ENCODE peak calls at places on chromosomes 7 and 10, in four cellular contexts. One of them, this sample, is unnamed.

GRCh38 chr7:24299192-24299591 is 15.2 kb downstream of the NPY start:
- DNase-seq in A549: no peak
- DNase-seq in vagina: no peak
- DNase-seq in fibroblast of lung: no peak
- DNase-seq in this sample: no peak

GRCh38 chr10:81403451-81403850 is 471.5 kb upstream of the NRG3 start:
- DNase-seq in fibroblast of lung: no peak
- DNase-seq in A549: no peak
- DNase-seq in vagina: no peak
- DNase-seq in this sample: no peak

GRCh38 chr10:90930070-90930837 is 9.4 kb upstream of the ANKRD1 start:
- DNase-seq in vagina: no peak
- DNase-seq in A549: peak; percentile 52
- DNase-seq in fibroblast of lung: peak; percentile 81
- DNase-seq in this sample: no peak

GRCh38 chr10:24992512-24993133 is 23.3 kb downstream of the ENKUR start:
- DNase-seq in fibroblast of lung: no peak
- DNase-seq in vagina: no peak
- DNase-seq in A549: no peak
- DNase-seq in this sample: no peak

GRCh38 chr10:108899686-108900085 is 1023.6 kb downstream of the XPNPEP1 start:
- DNase-seq in A549: no peak
- DNase-seq in vagina: no peak
- DNase-seq in fibroblast of lung: no peak
- DNase-seq in this sample: no peak

GRCh38 chr7:156903232-156903909 is 10.4 kb upstream of the LMBR1 start:
- DNase-seq in A549: no peak
- DNase-seq in fibroblast of lung: peak; percentile 27
- DNase-seq in vagina: no peak
- DNase-seq in this sample: peak; percentile 43

GRCh38 chr7:4689151-4689550 is 7.1 kb downstream of the FOXK1 start:
- DNase-seq in fibroblast of lung: peak; percentile 31
- DNase-seq in A549: no peak
- DNase-seq in vagina: no peak
- DNase-seq in this sample: no peak

GRCh38 chr7:130865408-130866236 is 131.6 kb upstream of the KLF14 start:
- DNase-seq in fibroblast of lung: no peak
- DNase-seq in A549: no peak
- DNase-seq in vagina: no peak
- DNase-seq in this sample: peak; percentile 27

GRCh38 chr7:95511716-95512260 is 26.0 kb downstream of the ASB4 start:
- DNase-seq in fibroblast of lung: peak; percentile 81
- DNase-seq in vagina: no peak
- DNase-seq in A549: peak; percentile 53
- DNase-seq in this sample: peak; percentile 19

GRCh38 chr10:74035324-74035723 is 37.4 kb downstream of the VCL start:
- DNase-seq in A549: no peak
- DNase-seq in fibroblast of lung: peak; percentile 52
- DNase-seq in vagina: no peak
- DNase-seq in this sample: peak; percentile 11

GRCh38 chr7:28410628-28411578 is 1.4 kb upstream of the CREB5 start:
- DNase-seq in fibroblast of lung: peak; percentile 87
- DNase-seq in vagina: no peak
- DNase-seq in A549: no peak
- DNase-seq in this sample: no peak

GRCh38 chr7:14734839-14735321 is 167.7 kb downstream of the DGKB start:
- DNase-seq in vagina: no peak
- DNase-seq in A549: no peak
- DNase-seq in fibroblast of lung: no peak
- DNase-seq in this sample: no peak

GRCh38 chr7:131827421-131827820 is 271.0 kb upstream of the PODXL start:
- DNase-seq in vagina: no peak
- DNase-seq in A549: no peak
- DNase-seq in fibroblast of lung: no peak
- DNase-seq in this sample: no peak

GRCh38 chr10:58857251-58857650 is 319.2 kb upstream of the PHYHIPL start:
- DNase-seq in vagina: no peak
- DNase-seq in A549: no peak
- DNase-seq in fibroblast of lung: no peak
- DNase-seq in this sample: no peak

GRCh38 chr10:118776033-118776432 is 21.3 kb upstream of the CACUL1 start:
- DNase-seq in A549: no peak
- DNase-seq in vagina: no peak
- DNase-seq in fibroblast of lung: no peak
- DNase-seq in this sample: no peak

GRCh38 chr7:138553805-138554204 is 93.7 kb downstream of the TRIM24 start:
- DNase-seq in vagina: no peak
- DNase-seq in fibroblast of lung: no peak
- DNase-seq in A549: no peak
- DNase-seq in this sample: no peak

GRCh38 chr10:78644550-78644949 is 424.2 kb upstream of the ZMIZ1 start:
- DNase-seq in A549: no peak
- DNase-seq in vagina: no peak
- DNase-seq in fibroblast of lung: no peak
- DNase-seq in this sample: no peak

GRCh38 chr7:105849122-105849855 is 27.1 kb downstream of the ATXN7L1 start:
- DNase-seq in A549: no peak
- DNase-seq in fibroblast of lung: no peak
- DNase-seq in vagina: no peak
- DNase-seq in this sample: peak; percentile 16

GRCh38 chr10:33413093-33413442 is 78.6 kb upstream of the NRP1 start:
- DNase-seq in fibroblast of lung: no peak
- DNase-seq in A549: no peak
- DNase-seq in vagina: no peak
- DNase-seq in this sample: no peak

GRCh38 chr10:71078454-71079145 is 133.8 kb upstream of the UNC5B start:
- DNase-seq in A549: no peak
- DNase-seq in fibroblast of lung: no peak
- DNase-seq in vagina: peak; percentile 87
- DNase-seq in this sample: no peak

GRCh38 chr7:42014625-42015412 is 222.2 kb downstream of the GLI3 start:
- DNase-seq in A549: peak; percentile 21
- DNase-seq in vagina: no peak
- DNase-seq in fibroblast of lung: peak; percentile 68
- DNase-seq in this sample: no peak

GRCh38 chr10:8499312-8499711 is 444.8 kb downstream of the GATA3 start:
- DNase-seq in fibroblast of lung: no peak
- DNase-seq in vagina: no peak
- DNase-seq in A549: no peak
- DNase-seq in this sample: no peak

GRCh38 chr10:93999401-93999851 is 5.7 kb downstream of the PLCE1 start:
- DNase-seq in vagina: no peak
- DNase-seq in fibroblast of lung: peak; percentile 55
- DNase-seq in A549: no peak
- DNase-seq in this sample: no peak

GRCh38 chr10:126090911-126091728 is 194.8 kb downstream of the FANK1 start:
- DNase-seq in fibroblast of lung: peak; percentile 72
- DNase-seq in vagina: no peak
- DNase-seq in A549: peak; percentile 64
- DNase-seq in this sample: no peak

GRCh38 chr7:39429421-39429820 is 136.8 kb upstream of the YAE1 start:
- DNase-seq in vagina: no peak
- DNase-seq in fibroblast of lung: no peak
- DNase-seq in A549: no peak
- DNase-seq in this sample: no peak
- H3K4me3 ChIP-seq in vagina: no peak overlapping the region
- H3K4me3 ChIP-seq in fibroblast of lung: no peak overlapping the region
- H3K4me3 ChIP-seq in A549: no peak overlapping the region
- H3K4me3 ChIP-seq in this sample: no peak overlapping the region

GRCh38 chr7:36939816-36940215 is 215.5 kb upstream of the AOAH start:
- DNase-seq in vagina: no peak
- DNase-seq in fibroblast of lung: no peak
- DNase-seq in A549: no peak
- DNase-seq in this sample: no peak

GRCh38 chr7:36942558-36943354 is 218.5 kb upstream of the AOAH start:
- DNase-seq in vagina: no peak
- DNase-seq in A549: no peak
- DNase-seq in fibroblast of lung: no peak
- DNase-seq in this sample: no peak

GRCh38 chr7:36942062-36942461 is 217.8 kb upstream of the AOAH start:
- DNase-seq in A549: no peak
- DNase-seq in fibroblast of lung: no peak
- DNase-seq in vagina: no peak
- DNase-seq in this sample: no peak

GRCh38 chr7:36943591-36944430 is 219.5 kb upstream of the AOAH start:
- DNase-seq in A549: no peak
- DNase-seq in fibroblast of lung: no peak
- DNase-seq in vagina: no peak
- DNase-seq in this sample: no peak

GRCh38 chr7:36941359-36941758 is 217.1 kb upstream of the AOAH start:
- DNase-seq in fibroblast of lung: no peak
- DNase-seq in A549: no peak
- DNase-seq in vagina: no peak
- DNase-seq in this sample: no peak
- H3K9me3 ChIP-seq in fibroblast of lung: no peaks in the 10 kb centered on the region
- H3K9me3 ChIP-seq in A549: peaks cover 36% of the 10 kb centered on the region
- H3K9me3 ChIP-seq in vagina: peaks cover 10% of the 10 kb centered on the region
- H3K9me3 ChIP-seq in this sample: peaks cover 12% of the 10 kb centered on the region

GRCh38 chr7:22694597-22695207 is 32.3 kb upstream of the IL6 start:
- DNase-seq in A549: no peak
- DNase-seq in vagina: no peak
- DNase-seq in fibroblast of lung: no peak
- DNase-seq in this sample: no peak
- H3K27ac ChIP-seq in A549: no peak overlapping the region
- H3K27ac ChIP-seq in vagina: no peak overlapping the region
- H3K27ac ChIP-seq in fibroblast of lung: no peak overlapping the region
- H3K27ac ChIP-seq in this sample: no peak overlapping the region

GRCh38 chr7:20299647-20300312 is 30.9 kb upstream of the ITGB8 start:
- DNase-seq in A549: no peak
- DNase-seq in vagina: no peak
- DNase-seq in fibroblast of lung: peak; percentile 59
- DNase-seq in this sample: no peak
- H3K4me3 ChIP-seq in A549: no peak overlapping the region
- H3K4me3 ChIP-seq in vagina: no peak overlapping the region
- H3K4me3 ChIP-seq in fibroblast of lung: peak overlapping the region; percentile 23
- H3K4me3 ChIP-seq in this sample: no peak overlapping the region

GRCh38 chr7:18877874-18878273 is 239.6 kb downstream of the TWIST1 start:
- DNase-seq in A549: no peak
- DNase-seq in fibroblast of lung: no peak
- DNase-seq in vagina: no peak
- DNase-seq in this sample: no peak
- H3K9me3 ChIP-seq in A549: no peaks in the 10 kb centered on the region
- H3K9me3 ChIP-seq in fibroblast of lung: no peaks in the 10 kb centered on the region
- H3K9me3 ChIP-seq in vagina: no peaks in the 10 kb centered on the region
- H3K9me3 ChIP-seq in this sample: no peaks in the 10 kb centered on the region